ENCODE peak calls at places on chromosomes 11 and 22, in eight cellular contexts. B, D, J, S, N, R, M and X are unnamed samples.
A peak's percentile ranks its signal among the peaks of the same experiment; 100 is the strongest.

GRCh38 chr22:29691636-29692326 is 28.0 kb upstream of the CABP7 start:
- DNase-seq in B (no peak), R (no peak), J (no peak), D (no peak), S (no peak), N (no peak), M (no peak), X (no peak)

GRCh38 chr11:107998761-107999160 is 9.9 kb upstream of the CUL5 start:
- DNase-seq in N (no peak), D (no peak), S (no peak), B (no peak), M (no peak), J (no peak), R (no peak), X (no peak)

GRCh38 chr11:114278342-114279065 is 17.7 kb upstream of the NNMT start:
- DNase-seq in N (no peak), R (peak; percentile 22), B (no peak), D (no peak), M (no peak), S (peak; percentile 87), J (no peak), X (no peak)

GRCh38 chr11:86070435-86071056 is 1.7 kb upstream of the PICALM start:
- DNase-seq in J (no peak), D (no peak), S (no peak), M (no peak), N (no peak), B (no peak), R (no peak), X (no peak)

GRCh38 chr11:8019671-8020597 is 32.8 kb downstream of the EIF3F start:
- DNase-seq in M (no peak), R (peak; percentile 45), D (no peak), B (no peak), S (peak; percentile 64), N (no peak), J (peak; percentile 36), X (no peak)

GRCh38 chr11:45450189-45450588 is 164.0 kb upstream of the SYT13 start:
- DNase-seq in J (no peak), N (no peak), S (no peak), M (no peak), D (no peak), R (no peak), B (no peak), X (no peak)

GRCh38 chr22:21030621-21031544 is 1.5 kb downstream of the SLC7A4 start:
- DNase-seq in J (no peak), D (no peak), N (no peak), B (no peak), M (no peak), S (no peak), R (no peak), X (no peak)

GRCh38 chr11:70109006-70109405 is 30.9 kb downstream of the ANO1 start:
- DNase-seq in S (no peak), B (no peak), J (no peak), M (no peak), N (no peak), R (no peak), D (no peak), X (no peak)

GRCh38 chr11:19962795-19963163 is 197.5 kb downstream of the DBX1 start:
- DNase-seq in R (no peak), B (no peak), N (no peak), J (no peak), M (no peak), D (no peak), S (no peak), X (no peak)

GRCh38 chr11:113245216-113245615 is 69.2 kb upstream of the TTC12 start:
- DNase-seq in M (no peak), B (no peak), J (no peak), N (no peak), D (no peak), R (no peak), S (no peak), X (no peak)

GRCh38 chr11:58023435-58023931 is at the start of gene OR9Q1:
- DNase-seq in J (no peak), S (no peak), N (no peak), D (no peak), M (no peak), R (no peak), B (no peak), X (no peak)

GRCh38 chr11:45651841-45652745 is 13.3 kb downstream of the CHST1 start:
- DNase-seq in B (no peak), J (no peak), S (no peak), N (no peak), D (peak; percentile 54), M (no peak), R (peak; percentile 40), X (no peak)

GRCh38 chr11:79219186-79220045 is 221.4 kb downstream of the TENM4 start:
- DNase-seq in J (no peak), B (no peak), N (no peak), R (no peak), M (no peak), D (no peak), S (no peak), X (no peak)

GRCh38 chr22:17106785-17107546 is 14.2 kb downstream of the TMEM121B start:
- DNase-seq in M (no peak), D (peak; percentile 59), B (no peak), R (no peak), S (no peak), N (no peak), J (no peak), X (peak; percentile 54)

GRCh38 chr22:45181766-45182165 is 18.0 kb downstream of the NUP50 start:
- DNase-seq in R (no peak), M (no peak), S (no peak), B (no peak), J (no peak), D (no peak), N (no peak), X (no peak)

GRCh38 chr11:5107285-5107684 is 30.9 kb downstream of the OR52A5 start:
- DNase-seq in B (no peak), N (no peak), S (no peak), J (no peak), D (no peak), R (no peak), M (no peak), X (no peak)

GRCh38 chr11:102581091-102581490 is 44.0 kb downstream of the MMP20 start:
- DNase-seq in B (no peak), M (no peak), D (no peak), N (no peak), R (no peak), J (no peak), S (no peak), X (no peak)

GRCh38 chr22:39448205-39449054 is 8.4 kb upstream of the MGAT3 start:
- DNase-seq in S (no peak), D (no peak), B (no peak), M (no peak), J (no peak), R (no peak), N (no peak), X (no peak)

GRCh38 chr11:128291043-128291442 is 296.3 kb downstream of the ETS1 start:
- DNase-seq in J (no peak), D (no peak), R (no peak), M (no peak), N (no peak), B (no peak), S (no peak), X (no peak)

GRCh38 chr22:43473441-43473840 is 61.6 kb downstream of the MPPED1 start:
- DNase-seq in R (no peak), B (no peak), N (no peak), J (no peak), M (no peak), D (no peak), S (no peak), X (no peak)

GRCh38 chr22:43471606-43472135 is 59.9 kb downstream of the MPPED1 start:
- DNase-seq in M (no peak), B (no peak), J (no peak), R (no peak), S (no peak), D (no peak), N (no peak), X (peak; percentile 34)

GRCh38 chr22:43470218-43470617 is 58.4 kb downstream of the MPPED1 start:
- DNase-seq in R (no peak), S (no peak), J (no peak), M (no peak), N (no peak), D (no peak), B (no peak), X (no peak)

GRCh38 chr22:43473031-43473430 is 61.2 kb downstream of the MPPED1 start:
- DNase-seq in S (no peak), D (no peak), R (no peak), J (no peak), M (no peak), N (no peak), B (no peak), X (no peak)

DNA sequence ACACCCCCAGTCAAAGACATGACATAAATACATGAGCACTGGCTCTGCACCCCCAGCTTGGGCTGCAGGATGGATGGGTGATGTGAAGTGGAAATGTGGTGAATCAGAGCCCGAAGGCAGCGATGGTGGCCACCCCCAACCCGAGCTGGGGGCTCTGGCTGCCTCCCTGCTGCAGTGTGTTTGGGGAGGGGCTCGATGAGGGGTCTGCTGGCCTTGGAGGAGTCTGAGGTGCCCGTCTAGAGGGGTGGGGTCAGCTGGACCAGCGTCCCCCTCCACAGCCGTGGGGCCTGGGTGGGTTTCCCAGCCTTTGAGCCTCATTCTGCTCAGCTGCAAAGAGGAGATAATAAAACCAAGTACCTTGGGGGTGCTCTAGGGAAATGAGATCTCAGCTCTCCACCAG is 59.4 kb downstream of the MPPED1 start:
- DNase-seq in N (no peak), R (no peak), D (no peak), M (no peak), B (no peak), J (no peak), S (no peak), X (no peak)
- TF ChIP-seq EP300 in N (no peak), R (no peak), D (no peak), M (no peak), B (no peak), J (no peak), S (no peak), X (no peak)

DNA sequence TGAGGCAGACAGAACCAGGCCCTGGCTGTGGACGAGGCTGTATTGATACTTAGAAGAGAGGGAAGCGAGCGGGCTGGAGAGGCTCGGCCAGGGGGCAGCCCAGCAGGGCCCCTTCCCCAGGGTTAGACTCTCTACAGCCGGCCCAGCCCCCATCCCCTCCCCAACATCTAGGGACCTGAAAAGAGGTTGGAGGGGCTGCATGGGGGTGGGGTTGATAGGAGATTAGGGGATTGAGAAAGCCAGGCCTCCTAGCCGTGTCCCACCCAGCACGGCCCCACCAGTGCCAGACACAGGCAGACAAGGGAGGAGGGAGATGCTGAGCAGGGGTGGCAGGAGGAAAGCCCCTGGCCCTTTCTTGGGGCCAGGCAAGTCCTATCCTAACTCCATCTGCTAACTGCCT is 5.7 kb downstream of the LSP1 start:
- DNase-seq in N (no peak), B (no peak), M (no peak), S (no peak), J (no peak), R (no peak), D (no peak), X (peak; percentile 40)
- H3K4me1 ChIP-seq in N (peaks cover 17% of the 10 kb centered on the region), B (peaks cover 15% of the 10 kb centered on the region), M (peaks cover 6% of the 10 kb centered on the region), S (peaks cover 15% of the 10 kb centered on the region), J (peaks cover 6% of the 10 kb centered on the region), R (no peaks in the 10 kb centered on the region), D (no peaks in the 10 kb centered on the region), X (peaks cover 9% of the 10 kb centered on the region)

GRCh38 chr11:67269401-67270255 is 3.4 kb downstream of the GRK2 start:
- DNase-seq in B (no peak), N (no peak), M (peak; percentile 73), D (peak; percentile 73), R (no peak), S (no peak), J (no peak), X (no peak)
- TF ChIP-seq POLR2A in B (no peak), N (no peak), M (no peak), D (no peak), R (no peak), S (no peak), J (no peak), X (no peak)

GRCh38 chr11:67117667-67118058 is 1.4 kb upstream of the KDM2A start:
- DNase-seq in B (no peak), J (peak; percentile 35), D (peak; percentile 68), N (no peak), S (no peak), R (peak; percentile 66), M (peak; percentile 30), X (peak; percentile 34)
- TF ChIP-seq EP300 in B (no peak), J (no peak), D (no peak), N (no peak), S (no peak), R (no peak), M (no peak), X (no peak)